ENCODE peak calls at places on chromosomes 3 and 15, in ten cellular contexts. P is fibroblast of the aortic adventitia; O is HT-29; J is fibroblast of lung; N is retina; D is stimulated activated CD4-positive, alpha-beta T cell treated with anti-CD3 and anti-CD28 coated beads, Interleukin-4, amount 100 ng/mL, for 1 hour; R is AG10803; K is amniotic epithelial cell; V is activated T-helper 1 cell treated with anti-CD3 and anti-CD28 coated beads, Interleukin-2, amount 50 U/mL, for 16 hours; S is ovary. H is an unnamed sample.

GRCh38 chr15:78154955-78155354 is 5.8 kb downstream of the IDH3A start:
- DNase-seq in S (no peak), O (no peak), R (no peak), V (no peak), P (no peak), D (no peak), J (no peak), K (no peak), N (no peak), H (no peak)

GRCh38 chr15:41559489-41560177 is 621 bp downstream of the TYRO3 start:
- DNase-seq in K (no peak), N (peak; percentile 59), D (no peak), S (peak; percentile 66), R (no peak), O (peak; percentile 19), P (no peak), J (no peak), V (no peak), H (no peak)

GRCh38 chr3:152071924-152072323 is 196.8 kb upstream of the MBNL1 start:
- DNase-seq in P (peak; percentile 73), J (peak; percentile 57), R (peak; percentile 68), V (no peak), O (peak; percentile 35), N (no peak), D (no peak), K (peak; percentile 78), S (no peak), H (no peak)

GRCh38 chr15:72236381-72237285 is 5.6 kb upstream of the PKM start:
- DNase-seq in D (no peak), O (no peak), N (no peak), P (peak; percentile 6), J (no peak), K (no peak), R (no peak), V (no peak), S (no peak), H (no peak)

GRCh38 chr15:100650685-100651084 is 48.3 kb downstream of the ASB7 start:
- DNase-seq in P (no peak), R (no peak), S (no peak), V (no peak), D (no peak), N (no peak), O (peak; percentile 44), J (no peak), K (no peak), H (no peak)

GRCh38 chr3:10524799-10525301 is 19.5 kb upstream of the ATP2B2 start:
- DNase-seq in K (no peak), R (no peak), O (no peak), J (no peak), P (no peak), V (no peak), D (no peak), N (no peak), S (peak; percentile 6), H (no peak)

GRCh38 chr15:85623648-85624047 is 171.1 kb downstream of the KLHL25 start:
- DNase-seq in P (peak; percentile 53), S (no peak), V (no peak), K (peak; percentile 41), O (no peak), R (peak; percentile 45), D (no peak), N (no peak), J (peak; percentile 67), H (no peak)

GRCh38 chr3:63076357-63076756 is 201.1 kb upstream of the CADPS start:
- DNase-seq in R (no peak), N (no peak), P (no peak), J (no peak), V (no peak), S (no peak), O (no peak), D (no peak), K (no peak), H (no peak)

GRCh38 chr15:51237816-51238215 is 100.6 kb downstream of the CYP19A1 start:
- DNase-seq in J (no peak), D (no peak), O (no peak), N (no peak), V (no peak), S (no peak), K (no peak), P (no peak), R (no peak), H (no peak)

GRCh38 chr15:76138436-76138835 is 78.7 kb downstream of the TMEM266 start:
- DNase-seq in R (no peak), O (no peak), N (no peak), S (no peak), D (no peak), J (no peak), P (no peak), K (no peak), V (no peak), H (no peak)

GRCh38 chr3:112653881-112654300 is 12.9 kb upstream of the CCDC80 start:
- DNase-seq in J (peak; percentile 96), P (peak; percentile 93), R (peak; percentile 94), N (no peak), S (peak; percentile 51), O (no peak), D (no peak), V (no peak), K (peak; percentile 83), H (no peak)

GRCh38 chr3:45137656-45138181 is 8.5 kb downstream of the CDCP1 start:
- DNase-seq in N (no peak), K (peak; percentile 18), J (peak; percentile 34), V (no peak), D (no peak), R (peak; percentile 77), O (peak; percentile 51), P (peak; percentile 77), S (no peak), H (no peak)

GRCh38 chr3:47413751-47414150 is 32.9 kb downstream of the PTPN23 start:
- DNase-seq in S (no peak), N (no peak), D (no peak), K (no peak), J (no peak), P (no peak), V (no peak), O (no peak), R (no peak), H (no peak)

GRCh38 chr15:59794229-59794886 is 105.2 kb upstream of the BNIP2 start:
- DNase-seq in O (no peak), S (no peak), V (no peak), D (no peak), K (no peak), J (no peak), P (no peak), R (no peak), N (no peak), H (no peak)

GRCh38 chr15:52050416-52050815 is 31.4 kb downstream of the MAPK6 start:
- DNase-seq in D (no peak), K (peak; percentile 58), N (no peak), S (no peak), P (peak; percentile 33), V (no peak), O (no peak), J (peak; percentile 61), R (peak; percentile 57), H (no peak)

GRCh38 chr3:37741644-37742043 is 120.0 kb upstream of the CTDSPL start:
- DNase-seq in N (peak; percentile 38), S (no peak), O (peak; percentile 25), D (no peak), P (no peak), K (no peak), V (no peak), J (no peak), R (no peak), H (no peak)

GRCh38 chr3:100637197-100637631 is 27.8 kb downstream of the ADGRG7 start:
- DNase-seq in D (no peak), K (peak; percentile 79), O (no peak), V (no peak), R (no peak), N (no peak), J (peak; percentile 6), P (peak; percentile 17), S (no peak), H (no peak)

GRCh38 chr3:140420621-140421357 is 257.1 kb upstream of the TRIM42 start:
- DNase-seq in O (no peak), K (peak; percentile 5), R (peak; percentile 80), N (no peak), J (peak; percentile 86), D (no peak), V (no peak), P (peak; percentile 69), S (peak; percentile 46), H (no peak)

GRCh38 chr3:13491206-13491974 is 11.3 kb downstream of the HDAC11 start:
- DNase-seq in P (no peak), V (no peak), O (no peak), R (no peak), S (peak; percentile 13), J (no peak), D (no peak), N (no peak), K (no peak), H (no peak)

GRCh38 chr3:97613139-97613538 is 151.4 kb upstream of the ARL6 start:
- DNase-seq in S (no peak), V (no peak), R (no peak), N (no peak), O (no peak), P (no peak), K (no peak), D (no peak), J (no peak), H (no peak)

GRCh38 chr3:185756477-185756876 is 68.4 kb downstream of the IGF2BP2 start:
- DNase-seq in P (no peak), N (no peak), D (no peak), V (no peak), O (no peak), K (no peak), J (no peak), R (no peak), S (no peak), H (no peak)

GRCh38 chr3:192851821-192852352 is 65.8 kb downstream of the MB21D2 start:
- DNase-seq in K (peak; percentile 79), D (no peak), O (peak; percentile 95), R (peak; percentile 75), N (no peak), S (peak; percentile 48), V (no peak), J (peak; percentile 69), P (peak; percentile 78), H (no peak)

GRCh38 chr3:26714485-26714884 is 91.9 kb downstream of the LRRC3B start:
- DNase-seq in S (no peak), J (no peak), O (no peak), D (no peak), P (no peak), N (no peak), V (no peak), R (no peak), K (no peak), H (no peak)

GRCh38 chr3:175149675-175150074 is 290.5 kb downstream of the NAALADL2 start:
- DNase-seq in D (no peak), N (no peak), V (no peak), K (peak; percentile 9), P (no peak), J (peak; percentile 43), R (no peak), O (peak; percentile 92), S (no peak), H (no peak)

GRCh38 chr3:133915685-133916639 is 20.3 kb upstream of the RAB6B start:
- DNase-seq in J (peak; percentile 34), S (no peak), V (no peak), O (no peak), N (no peak), R (no peak), D (no peak), P (no peak), K (no peak), H (no peak)

GRCh38 chr3:18438586-18438985 is 13.4 kb upstream of the SATB1 start:
- DNase-seq in D (peak; percentile 35), R (no peak), N (no peak), O (no peak), K (no peak), S (no peak), P (no peak), J (no peak), V (no peak), H (no peak)

GRCh38 chr15:63554337-63554927 is 42.8 kb upstream of the FBXL22 start:
- DNase-seq in K (peak; percentile 68), V (no peak), N (no peak), J (peak; percentile 39), S (no peak), R (no peak), D (no peak), P (no peak), O (no peak), H (no peak)

GRCh38 chr3:50171540-50172301 is 16.6 kb downstream of the SEMA3F start:
- DNase-seq in P (no peak), K (no peak), S (no peak), N (no peak), R (no peak), J (no peak), O (peak; percentile 46), V (no peak), D (no peak), H (no peak)

H was measured in stimulated activated CD8-positive, alpha-beta memory T cell treated with anti-CD3 and anti-CD28 coated beads, Interleukin-15, amount 100 ng/mL, for 24 hours.